ENCODE peak calls at places on chromosomes 1 and 21, in six cellular contexts. One of them, this sample, is unnamed.

GRCh38 chr1:19606817-19607706 is 37.0 kb upstream of the NBL1 start:
- DNase-seq in tibial nerve: no peak
- DNase-seq in GM12865: peak; percentile 35
- DNase-seq in A549: no peak
- DNase-seq in nephron progenitor cell: no peak
- DNase-seq in astrocyte: peak; percentile 53
- DNase-seq in this sample: no peak

GRCh38 chr1:29651684-29652665 is 415.7 kb downstream of the PTPRU start:
- DNase-seq in tibial nerve: no peak
- DNase-seq in GM12865: no peak
- DNase-seq in A549: no peak
- DNase-seq in nephron progenitor cell: no peak
- DNase-seq in astrocyte: no peak
- DNase-seq in this sample: peak; percentile 22

GRCh38 chr21:15437873-15438272 is 291.9 kb upstream of the USP25 start:
- DNase-seq in tibial nerve: no peak
- DNase-seq in GM12865: peak; percentile 75
- DNase-seq in A549: no peak
- DNase-seq in nephron progenitor cell: no peak
- DNase-seq in astrocyte: peak; percentile 91
- DNase-seq in this sample: no peak

GRCh38 chr1:158998781-158999161 is 10.9 kb upstream of the IFI16 start:
- DNase-seq in tibial nerve: peak; percentile 54
- DNase-seq in GM12865: peak; percentile 82
- DNase-seq in A549: peak; percentile 58
- DNase-seq in nephron progenitor cell: peak; percentile 35
- DNase-seq in astrocyte: peak; percentile 22
- DNase-seq in this sample: no peak

GRCh38 chr1:113219377-113219776 is 146.4 kb downstream of the LRIG2 start:
- DNase-seq in tibial nerve: no peak
- DNase-seq in GM12865: no peak
- DNase-seq in A549: no peak
- DNase-seq in nephron progenitor cell: no peak
- DNase-seq in astrocyte: no peak
- DNase-seq in this sample: no peak

GRCh38 chr1:165441166-165441955 is 3.6 kb downstream of the RXRG start:
- DNase-seq in tibial nerve: no peak
- DNase-seq in GM12865: no peak
- DNase-seq in A549: no peak
- DNase-seq in nephron progenitor cell: no peak
- DNase-seq in astrocyte: no peak
- DNase-seq in this sample: no peak

GRCh38 chr1:155034318-155035208 is 939 bp downstream of the DCST1 start:
- DNase-seq in tibial nerve: no peak
- DNase-seq in GM12865: no peak
- DNase-seq in A549: no peak
- DNase-seq in nephron progenitor cell: no peak
- DNase-seq in astrocyte: no peak
- DNase-seq in this sample: no peak

GRCh38 chr1:9809122-9809521 is 14.6 kb downstream of the CLSTN1 start:
- DNase-seq in tibial nerve: no peak
- DNase-seq in GM12865: no peak
- DNase-seq in A549: no peak
- DNase-seq in nephron progenitor cell: peak; percentile 34
- DNase-seq in astrocyte: peak; percentile 14
- DNase-seq in this sample: no peak

GRCh38 chr1:7491818-7492173 is 279.3 kb upstream of the VAMP3 start:
- DNase-seq in tibial nerve: no peak
- DNase-seq in GM12865: no peak
- DNase-seq in A549: no peak
- DNase-seq in nephron progenitor cell: no peak
- DNase-seq in astrocyte: no peak
- DNase-seq in this sample: no peak

GRCh38 chr1:172895050-172895460 is 155.7 kb downstream of the TNFSF18 start:
- DNase-seq in tibial nerve: no peak
- DNase-seq in GM12865: peak; percentile 75
- DNase-seq in A549: no peak
- DNase-seq in nephron progenitor cell: no peak
- DNase-seq in astrocyte: no peak
- DNase-seq in this sample: no peak

GRCh38 chr1:17458794-17459193 is 19.3 kb upstream of the RCC2 start:
- DNase-seq in tibial nerve: no peak
- DNase-seq in GM12865: no peak
- DNase-seq in A549: no peak
- DNase-seq in nephron progenitor cell: no peak
- DNase-seq in astrocyte: no peak
- DNase-seq in this sample: no peak

GRCh38 chr1:212774584-212774983 is 17.0 kb downstream of the NSL1 start:
- DNase-seq in tibial nerve: no peak
- DNase-seq in GM12865: peak; percentile 22
- DNase-seq in A549: peak; percentile 45
- DNase-seq in nephron progenitor cell: no peak
- DNase-seq in astrocyte: peak; percentile 33
- DNase-seq in this sample: no peak

GRCh38 chr1:210647406-210648333 is 319.0 kb downstream of the HHAT start:
- DNase-seq in tibial nerve: no peak
- DNase-seq in GM12865: no peak
- DNase-seq in A549: no peak
- DNase-seq in nephron progenitor cell: no peak
- DNase-seq in astrocyte: peak; percentile 95
- DNase-seq in this sample: no peak

GRCh38 chr1:3775498-3776230 is 3.1 kb downstream of the SMIM1 start:
- DNase-seq in tibial nerve: no peak
- DNase-seq in GM12865: peak; percentile 86
- DNase-seq in A549: peak; percentile 66
- DNase-seq in nephron progenitor cell: peak; percentile 79
- DNase-seq in astrocyte: peak; percentile 51
- DNase-seq in this sample: no peak

GRCh38 chr1:204480515-204480914 is 14.1 kb downstream of the PIK3C2B start:
- DNase-seq in tibial nerve: no peak
- DNase-seq in GM12865: peak; percentile 75
- DNase-seq in A549: no peak
- DNase-seq in nephron progenitor cell: peak; percentile 33
- DNase-seq in astrocyte: no peak
- DNase-seq in this sample: no peak

GRCh38 chr1:153908071-153908470 is 14.7 kb downstream of the GATAD2B start:
- DNase-seq in tibial nerve: no peak
- DNase-seq in GM12865: no peak
- DNase-seq in A549: no peak
- DNase-seq in nephron progenitor cell: no peak
- DNase-seq in astrocyte: no peak
- DNase-seq in this sample: no peak

GRCh38 chr1:226482196-226482595 is 66.4 kb upstream of the STUM start:
- DNase-seq in tibial nerve: no peak
- DNase-seq in GM12865: no peak
- DNase-seq in A549: no peak
- DNase-seq in nephron progenitor cell: no peak
- DNase-seq in astrocyte: no peak
- DNase-seq in this sample: no peak

GRCh38 chr1:32241011-32241763 is 5.8 kb upstream of the FAM167B start:
- DNase-seq in tibial nerve: no peak
- DNase-seq in GM12865: peak; percentile 37
- DNase-seq in A549: peak; percentile 54
- DNase-seq in nephron progenitor cell: peak; percentile 74
- DNase-seq in astrocyte: peak; percentile 50
- DNase-seq in this sample: peak; percentile 52

GRCh38 chr21:44370027-44370735 is 16.8 kb downstream of the TRPM2 start:
- DNase-seq in tibial nerve: peak; percentile 9
- DNase-seq in GM12865: no peak
- DNase-seq in A549: peak; percentile 24
- DNase-seq in nephron progenitor cell: peak; percentile 83
- DNase-seq in astrocyte: peak; percentile 30
- DNase-seq in this sample: no peak

DNA sequence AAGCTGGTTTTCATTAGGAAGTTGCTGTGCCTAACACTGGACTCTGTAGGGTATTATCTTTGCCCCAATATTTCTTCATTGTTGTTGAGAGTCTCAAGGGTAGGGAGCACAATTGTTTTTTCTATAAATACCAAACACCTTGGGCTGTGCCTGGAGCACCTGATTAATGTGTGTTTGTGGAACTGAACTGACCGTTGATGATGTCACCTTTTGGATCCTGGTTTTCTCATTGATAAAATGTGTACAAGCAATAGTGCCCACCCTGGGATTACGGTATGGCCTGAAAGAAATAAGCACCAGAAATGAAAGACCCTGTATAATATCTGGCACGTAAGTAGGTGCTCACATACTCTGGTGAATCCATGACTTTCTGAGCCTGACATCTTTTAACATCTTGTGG is 39.3 kb downstream of the KCNA2 start:
- DNase-seq in tibial nerve: no peak
- DNase-seq in GM12865: no peak
- DNase-seq in A549: no peak
- DNase-seq in nephron progenitor cell: no peak
- DNase-seq in astrocyte: no peak
- DNase-seq in this sample: no peak
- TF ChIP-seq CTCF in tibial nerve: no peak
- TF ChIP-seq CTCF in GM12865: no peak
- TF ChIP-seq CTCF in A549: no peak
- TF ChIP-seq CTCF in nephron progenitor cell: no peak
- TF ChIP-seq CTCF in astrocyte: no peak
- TF ChIP-seq CTCF in this sample: no peak

GRCh38 chr1:96418969-96419368 is 302.6 kb upstream of the PTBP2 start:
- DNase-seq in tibial nerve: no peak
- DNase-seq in GM12865: no peak
- DNase-seq in A549: no peak
- DNase-seq in nephron progenitor cell: no peak
- DNase-seq in astrocyte: no peak
- DNase-seq in this sample: no peak

GRCh38 chr1:96414598-96414997 is 307.0 kb upstream of the PTBP2 start:
- DNase-seq in tibial nerve: no peak
- DNase-seq in GM12865: no peak
- DNase-seq in A549: no peak
- DNase-seq in nephron progenitor cell: no peak
- DNase-seq in astrocyte: no peak
- DNase-seq in this sample: no peak

GRCh38 chr1:96416690-96417444 is 304.7 kb upstream of the PTBP2 start:
- DNase-seq in tibial nerve: no peak
- DNase-seq in GM12865: peak; percentile 26
- DNase-seq in A549: no peak
- DNase-seq in nephron progenitor cell: no peak
- DNase-seq in astrocyte: no peak
- DNase-seq in this sample: no peak

GRCh38 chr1:96411006-96411405 is 310.6 kb upstream of the PTBP2 start:
- DNase-seq in tibial nerve: no peak
- DNase-seq in GM12865: no peak
- DNase-seq in A549: no peak
- DNase-seq in nephron progenitor cell: no peak
- DNase-seq in astrocyte: no peak
- DNase-seq in this sample: no peak

GRCh38 chr1:96416111-96416595 is 305.4 kb upstream of the PTBP2 start:
- DNase-seq in tibial nerve: no peak
- DNase-seq in GM12865: no peak
- DNase-seq in A549: no peak
- DNase-seq in nephron progenitor cell: no peak
- DNase-seq in astrocyte: peak; percentile 100
- DNase-seq in this sample: no peak
- TF ChIP-seq CTCF in tibial nerve: no peak
- TF ChIP-seq CTCF in GM12865: no peak
- TF ChIP-seq CTCF in A549: no peak
- TF ChIP-seq CTCF in nephron progenitor cell: no peak
- TF ChIP-seq CTCF in astrocyte: no peak
- TF ChIP-seq CTCF in this sample: no peak

DNA sequence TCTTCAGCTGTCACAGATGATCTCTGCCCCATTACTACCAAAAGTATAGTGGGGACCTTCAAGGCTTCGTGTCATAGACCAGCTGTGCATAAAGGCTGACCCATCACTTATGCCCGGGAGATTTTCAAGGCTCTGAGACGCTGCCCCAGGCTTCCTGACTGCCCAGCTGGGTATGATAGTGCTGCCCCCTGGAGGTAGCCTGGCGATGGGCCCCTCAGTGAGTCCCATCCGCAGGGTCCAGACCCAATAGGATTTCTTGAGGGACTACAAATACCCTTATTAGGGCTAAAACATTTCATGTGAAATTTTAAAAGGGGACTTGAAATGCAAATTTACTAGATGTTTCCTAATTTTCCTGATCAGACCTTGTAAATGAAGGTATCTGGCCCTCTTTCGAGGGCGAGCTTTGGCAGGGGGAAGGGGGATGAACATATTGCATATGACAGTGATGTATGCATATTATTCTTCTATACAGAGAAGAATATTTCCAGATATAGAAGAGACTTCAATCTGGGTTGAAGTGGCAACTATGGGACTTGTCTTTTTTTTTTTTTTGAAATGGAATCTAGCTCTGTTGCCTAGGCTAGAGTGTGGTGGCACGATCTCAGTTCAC is 11.7 kb upstream of the FCMR start:
- DNase-seq in tibial nerve: no peak
- DNase-seq in GM12865: peak; percentile 83
- DNase-seq in A549: peak; percentile 45
- DNase-seq in nephron progenitor cell: peak; percentile 25
- DNase-seq in astrocyte: no peak
- DNase-seq in this sample: no peak
- TF ChIP-seq CTCF in tibial nerve: no peak
- TF ChIP-seq CTCF in GM12865: peak; percentile 91
- TF ChIP-seq CTCF in A549: peak; percentile 43
- TF ChIP-seq CTCF in nephron progenitor cell: peak; percentile 35
- TF ChIP-seq CTCF in astrocyte: peak; percentile 13
- TF ChIP-seq CTCF in this sample: no peak

DNA sequence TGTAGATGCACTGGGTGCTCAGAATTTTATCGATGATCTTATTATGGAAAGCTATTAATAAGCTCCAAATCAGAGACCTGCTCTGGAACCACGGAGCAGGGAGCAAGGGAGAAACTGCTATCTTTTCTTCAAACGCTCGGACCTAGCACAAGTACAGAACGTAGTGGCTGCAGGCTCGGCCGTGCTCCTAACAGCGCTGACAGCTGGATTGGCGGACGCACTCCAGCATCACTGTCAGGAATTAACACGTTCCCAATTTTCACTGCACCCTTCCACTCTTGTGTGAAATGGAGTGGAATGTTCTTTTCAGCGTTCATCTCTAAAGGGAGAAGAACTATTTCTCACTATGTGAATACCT is 107.0 kb downstream of the ZNF281 start:
- DNase-seq in tibial nerve: no peak
- DNase-seq in GM12865: no peak
- DNase-seq in A549: peak; percentile 47
- DNase-seq in nephron progenitor cell: peak; percentile 22
- DNase-seq in astrocyte: no peak
- DNase-seq in this sample: no peak
- TF ChIP-seq CTCF in tibial nerve: no peak
- TF ChIP-seq CTCF in GM12865: no peak
- TF ChIP-seq CTCF in A549: no peak
- TF ChIP-seq CTCF in nephron progenitor cell: no peak
- TF ChIP-seq CTCF in astrocyte: no peak
- TF ChIP-seq CTCF in this sample: no peak

DNA sequence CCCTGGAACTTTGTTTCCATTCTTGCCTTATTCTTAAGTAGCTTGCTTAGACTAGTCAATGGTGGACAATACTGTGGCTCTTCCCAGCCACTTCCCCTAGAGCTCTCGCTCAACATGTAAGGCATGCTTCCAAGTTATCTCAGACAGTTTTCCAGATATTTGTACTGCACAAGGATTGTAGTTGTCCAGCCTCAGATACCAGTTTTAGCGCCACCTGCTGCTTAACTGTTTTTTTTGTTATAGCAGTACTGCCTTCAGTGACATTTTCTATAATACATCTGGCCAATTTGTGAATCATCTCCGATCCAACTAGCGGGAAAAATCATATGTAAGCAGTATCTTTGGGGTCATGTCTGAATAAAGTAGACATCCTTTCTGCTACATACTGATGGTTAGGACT is 346.7 kb upstream of the ADGRL4 start:
- DNase-seq in tibial nerve: no peak
- DNase-seq in GM12865: peak; percentile 31
- DNase-seq in A549: peak; percentile 36
- DNase-seq in nephron progenitor cell: peak; percentile 15
- DNase-seq in astrocyte: peak; percentile 37
- DNase-seq in this sample: no peak
- TF ChIP-seq CTCF in tibial nerve: no peak
- TF ChIP-seq CTCF in GM12865: peak; percentile 47
- TF ChIP-seq CTCF in A549: peak; percentile 35
- TF ChIP-seq CTCF in nephron progenitor cell: peak; percentile 40
- TF ChIP-seq CTCF in astrocyte: peak; percentile 55
- TF ChIP-seq CTCF in this sample: no peak